ENCODE peak calls at places on chromosomes 7 and 10, in five cellular contexts. I is HCT116, B is GM12878, F is K562, U is H1. Q is an unnamed sample.

GRCh38 chr7:94907420-94908203 is at the start of gene PPP1R9A:
- DNase-seq in I (peak), B (no peak), F (no peak), U (peak), Q (peak)

GRCh38 chr7:41567350-41568114 is 135.4 kb downstream of the INHBA start:
- DNase-seq in I (no peak), B (no peak), F (no peak), U (no peak), Q (no peak)

GRCh38 chr10:650691-651615 is 38.5 kb downstream of the DIP2C start:
- DNase-seq in I (no peak), B (no peak), F (no peak), U (no peak), Q (no peak)

GRCh38 chr10:100333821-100334469 is 3.9 kb upstream of the PKD2L1 start:
- DNase-seq in I (no peak), B (no peak), F (no peak), U (no peak), Q (no peak)

GRCh38 chr7:108406474-108406873 is 49.8 kb downstream of the NRCAM start:
- DNase-seq in I (no peak), B (no peak), F (no peak), U (no peak), Q (no peak)

GRCh38 chr7:131487217-131487616 is 69.2 kb downstream of the PODXL start:
- DNase-seq in I (no peak), B (no peak), F (no peak), U (no peak), Q (no peak)

GRCh38 chr7:23100697-23101096 is 4.9 kb upstream of the KLHL7 start:
- DNase-seq in I (no peak), B (no peak), F (peak), U (no peak), Q (peak)

GRCh38 chr7:85573346-85573745 is 386.5 kb upstream of the SEMA3D start:
- DNase-seq in I (no peak), B (no peak), F (no peak), U (no peak), Q (no peak)

GRCh38 chr10:123562387-123562786 is 103.8 kb upstream of the GPR26 start:
- DNase-seq in I (no peak), B (no peak), F (no peak), U (no peak), Q (no peak)

GRCh38 chr10:49082767-49083166 is 32.6 kb downstream of the VSTM4 start:
- DNase-seq in I (no peak), B (no peak), F (no peak), U (no peak), Q (no peak)

GRCh38 chr10:77405771-77406241 is 231.8 kb downstream of the KCNMA1 start:
- DNase-seq in I (peak), B (no peak), F (peak), U (peak), Q (peak)

GRCh38 chr7:117274951-117275350 is 47.9 kb downstream of the WNT2 start:
- DNase-seq in I (no peak), B (no peak), F (no peak), U (no peak), Q (no peak)

GRCh38 chr7:47100815-47101435 is 481.0 kb downstream of the TNS3 start:
- DNase-seq in I (peak), B (no peak), F (peak), U (peak), Q (peak)

GRCh38 chr10:75476569-75476968 is 45.1 kb downstream of the LRMDA start:
- DNase-seq in I (no peak), B (no peak), F (no peak), U (no peak), Q (no peak)

GRCh38 chr10:90723416-90724068 is 134.3 kb downstream of the HTR7 start:
- DNase-seq in I (no peak), B (no peak), F (no peak), U (peak), Q (no peak)

GRCh38 chr10:113441220-113441619 is 111.6 kb upstream of the HABP2 start:
- DNase-seq in I (no peak), B (no peak), F (no peak), U (no peak), Q (peak)

GRCh38 chr7:45073843-45074737 is 14.7 kb downstream of the NACAD start:
- DNase-seq in I (no peak), B (no peak), F (no peak), U (no peak), Q (no peak)

GRCh38 chr10:14500172-14500765 is 169.5 kb upstream of the FRMD4A start:
- DNase-seq in I (no peak), B (no peak), F (no peak), U (no peak), Q (no peak)
- TF ChIP-seq SRF in I (no peak), B (no peak), F (no peak), U (no peak), Q (no peak)

GRCh38 chr10:124598773-124599587 is 137.4 kb downstream of the LHPP start:
- DNase-seq in I (no peak), B (no peak), F (no peak), U (no peak), Q (no peak)
- TF ChIP-seq SRF in I (no peak), B (no peak), F (no peak), U (no peak), Q (no peak)

DNA sequence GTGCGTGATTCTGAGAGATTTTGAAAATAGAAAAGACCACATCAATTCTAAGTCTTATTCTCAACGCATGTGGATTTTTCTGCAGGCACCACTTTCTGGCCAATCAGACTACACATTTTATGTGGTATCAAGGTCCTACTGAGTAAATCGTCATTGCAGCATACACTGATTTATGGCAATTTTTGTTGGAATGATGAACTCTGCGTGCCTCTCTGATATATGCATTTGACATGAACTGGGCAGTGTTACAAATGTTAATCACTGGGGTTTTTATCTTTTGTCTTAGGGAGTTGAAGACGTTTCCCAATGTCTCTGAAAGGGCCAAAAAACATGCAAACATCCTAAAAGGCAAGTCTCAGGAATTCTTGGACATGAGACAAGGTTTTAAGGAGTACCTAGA is 809.5 kb upstream of the CELF2 start:
- DNase-seq in I (no peak), B (no peak), F (no peak), U (no peak), Q (no peak)
- TF ChIP-seq SRF in I (no peak), B (no peak), F (no peak), U (no peak), Q (no peak)

GRCh38 chr7:50956522-50957155 is 173.9 kb upstream of the GRB10 start:
- DNase-seq in I (no peak), B (no peak), F (no peak), U (no peak), Q (no peak)

GRCh38 chr7:50954245-50954644 is 171.5 kb upstream of the GRB10 start:
- DNase-seq in I (no peak), B (no peak), F (no peak), U (no peak), Q (no peak)

GRCh38 chr7:50953820-50954219 is 171.1 kb upstream of the GRB10 start:
- DNase-seq in I (no peak), B (no peak), F (no peak), U (peak), Q (peak)

GRCh38 chr7:50953303-50953702 is 170.6 kb upstream of the GRB10 start:
- DNase-seq in I (no peak), B (no peak), F (no peak), U (no peak), Q (no peak)

DNA sequence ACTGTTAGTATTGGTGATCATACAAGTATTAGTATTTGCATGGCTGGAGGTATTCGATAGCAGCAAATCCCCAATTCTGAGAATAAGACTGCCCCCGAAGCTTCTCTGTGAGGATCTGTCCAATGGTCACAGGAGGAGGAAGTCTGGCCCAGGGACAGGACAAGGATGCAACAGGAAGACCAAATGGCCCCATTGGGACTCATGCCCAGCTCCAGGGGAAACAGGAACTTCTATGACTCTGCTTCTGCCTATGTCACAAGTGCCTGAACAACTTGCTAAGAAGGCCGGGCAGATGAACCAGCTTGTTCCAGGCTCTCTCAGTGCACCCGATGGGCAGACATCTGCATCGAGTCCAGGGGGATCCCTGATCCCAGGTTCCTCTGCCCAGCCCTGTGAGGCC is 172.0 kb upstream of the GRB10 start:
- DNase-seq in I (no peak), B (no peak), F (no peak), U (no peak), Q (no peak)
- TF ChIP-seq SRF in I (no peak), B (no peak), F (no peak), U (no peak), Q (no peak)

DNA sequence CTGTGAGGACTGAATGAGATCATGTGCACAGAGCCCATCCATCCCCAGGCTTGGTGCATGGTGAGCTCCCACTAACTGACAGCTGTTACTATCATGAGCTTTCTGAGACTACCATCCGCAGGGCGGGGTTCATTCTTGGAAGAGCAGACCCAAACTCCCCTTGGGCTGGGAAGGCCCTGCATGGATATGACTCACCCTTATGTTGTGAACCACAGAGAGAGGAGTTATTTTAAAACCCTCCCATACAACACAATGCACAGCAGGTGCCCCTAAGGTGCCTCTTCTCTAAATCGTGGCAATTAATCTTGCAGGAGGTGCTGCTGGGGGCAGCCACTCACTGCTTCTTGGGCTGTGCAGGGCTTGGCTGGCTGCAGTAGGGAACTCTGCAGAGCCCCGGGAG is 219.1 kb downstream of the GFRA1 start:
- DNase-seq in I (no peak), B (no peak), F (no peak), U (peak), Q (no peak)
- TF ChIP-seq SRF in I (no peak), B (no peak), F (no peak), U (no peak), Q (no peak)

DNA sequence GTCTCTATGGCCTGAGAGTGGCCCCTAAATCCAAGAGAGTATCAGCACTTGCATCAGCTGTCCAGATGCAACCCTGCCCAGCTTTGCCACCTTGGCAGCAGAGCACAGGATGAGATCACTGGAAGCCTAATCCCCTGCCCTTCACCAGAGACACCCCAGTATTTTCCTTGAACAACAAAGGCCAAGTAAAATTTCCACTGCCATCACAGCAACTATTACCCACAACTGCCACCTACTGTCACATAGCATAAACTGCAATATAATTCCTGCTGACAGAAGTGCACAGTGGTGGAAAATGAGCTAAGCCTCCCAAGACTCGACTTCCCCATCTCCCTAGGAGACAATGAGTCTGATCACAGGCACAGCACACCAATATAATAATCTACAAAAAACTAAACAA is 462.8 kb upstream of the ZWINT start:
- DNase-seq in I (no peak), B (peak), F (peak), U (no peak), Q (peak)
- TF ChIP-seq SRF in I (no peak), B (no peak), F (no peak), U (no peak), Q (no peak)

DNA sequence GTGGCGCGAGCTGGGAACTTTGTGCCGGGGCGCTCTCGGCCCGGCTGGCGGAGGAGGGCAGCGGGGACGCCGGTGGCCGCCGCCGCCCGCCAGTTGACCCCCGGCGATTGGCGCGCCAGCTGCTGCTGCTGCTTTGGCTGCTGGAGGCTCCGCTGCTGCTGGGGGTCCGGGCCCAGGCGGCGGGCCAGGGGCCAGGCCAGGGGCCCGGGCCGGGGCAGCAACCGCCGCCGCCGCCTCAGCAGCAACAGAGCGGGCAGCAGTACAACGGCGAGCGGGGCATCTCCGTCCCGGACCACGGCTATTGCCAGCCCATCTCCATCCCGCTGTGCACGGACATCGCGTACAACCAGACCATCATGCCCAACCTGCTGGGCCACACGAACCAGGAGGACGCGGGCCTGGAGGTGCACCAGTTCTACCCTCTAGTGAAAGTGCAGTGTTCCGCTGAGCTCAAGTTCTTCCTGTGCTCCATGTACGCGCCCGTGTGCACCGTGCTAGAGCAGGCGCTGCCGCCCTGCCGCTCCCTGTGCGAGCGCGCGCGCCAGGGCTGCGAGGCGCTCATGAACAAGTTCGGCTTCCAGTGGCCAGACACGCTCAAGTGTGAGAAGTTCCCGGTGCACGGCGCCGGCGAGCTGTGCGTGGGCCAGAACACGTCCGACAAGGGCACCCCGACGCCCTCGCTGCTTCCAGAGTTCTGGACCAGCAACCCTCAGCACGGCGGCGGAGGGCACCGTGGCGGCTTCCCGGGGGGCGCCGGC is 870 bp downstream of the FZD1 start:
- DNase-seq in I (no peak), B (no peak), F (peak), U (no peak), Q (no peak)
- TF ChIP-seq SRF in I (no peak), B (no peak), F (no peak), U (no peak), Q (no peak)

DNA sequence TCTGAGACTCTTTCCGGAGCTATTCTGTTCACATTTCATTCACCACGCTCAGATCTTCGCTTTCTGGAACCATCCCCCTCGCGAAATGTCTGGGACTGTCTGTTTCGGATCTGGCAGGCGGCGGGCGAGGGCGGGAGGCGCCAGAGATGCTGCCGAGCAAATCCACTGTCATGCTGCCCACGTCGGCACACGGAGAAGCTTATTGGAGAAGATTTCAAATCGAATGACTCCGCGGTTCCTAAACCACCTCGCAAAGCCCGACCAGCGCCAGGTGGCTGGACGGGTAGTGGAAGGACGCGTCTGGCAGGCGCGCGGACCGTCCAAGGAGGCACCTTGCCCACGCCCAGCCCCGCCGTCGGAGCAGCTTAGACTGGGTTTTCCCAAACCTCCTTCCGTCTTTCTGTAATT is 1.6 kb upstream of the OSBPL3 start:
- DNase-seq in I (no peak), B (no peak), F (no peak), U (no peak), Q (no peak)
- TF ChIP-seq SRF in I (no peak), B (no peak), F (no peak), U (no peak), Q (no peak)